ENCODE peak calls at places on chromosomes 5 and 9, in six cellular contexts. Y, V, L, I, X and F are unnamed samples.

GRCh38 chr9:84937086-84937670 is 267.6 kb downstream of the NTRK2 start:
- DNase-seq in I (no peak), Y (no peak), L (no peak), X (no peak), V (no peak), F (peak; percentile 53)

GRCh38 chr5:137072376-137073174 is 426.6 kb downstream of the SPOCK1 start:
- DNase-seq in Y (no peak), L (peak; percentile 49), X (no peak), V (no peak), I (no peak), F (no peak)

GRCh38 chr5:108788142-108788541 is 40.4 kb downstream of the FER start:
- DNase-seq in I (no peak), Y (no peak), V (no peak), L (no peak), X (no peak), F (no peak)

GRCh38 chr9:6226696-6227095 is 11.1 kb downstream of the IL33 start:
- DNase-seq in I (no peak), X (no peak), Y (no peak), L (peak; percentile 93), V (no peak), F (no peak)

GRCh38 chr5:150214289-150214688 is 24.4 kb downstream of the SLC6A7 start:
- DNase-seq in V (peak; percentile 58), Y (no peak), I (no peak), X (no peak), L (no peak), F (no peak)

GRCh38 chr9:19992556-19992955 is 203.7 kb upstream of the SLC24A2 start:
- DNase-seq in X (no peak), Y (no peak), L (no peak), V (no peak), I (no peak), F (no peak)

GRCh38 chr5:207599-207998 is 10.4 kb downstream of the CCDC127 start:
- DNase-seq in V (peak; percentile 60), I (no peak), X (no peak), L (no peak), Y (no peak), F (no peak)

GRCh38 chr9:36008774-36009300 is 27.9 kb upstream of the RECK start:
- DNase-seq in Y (peak; percentile 79), X (peak; percentile 50), I (peak; percentile 74), L (peak; percentile 54), V (peak; percentile 79), F (peak; percentile 44)

GRCh38 chr9:37944671-37945481 is 40.9 kb upstream of the SLC25A51 start:
- DNase-seq in Y (no peak), I (no peak), V (no peak), X (peak; percentile 39), L (no peak), F (peak; percentile 54)

GRCh38 chr5:14440598-14441401 is 140.8 kb upstream of the OTULINL start:
- DNase-seq in V (no peak), L (peak; percentile 84), X (no peak), I (no peak), Y (no peak), F (no peak)

GRCh38 chr5:75460947-75461346 is 50.5 kb downstream of the CERT1 start:
- DNase-seq in Y (no peak), L (no peak), V (no peak), I (no peak), X (no peak), F (no peak)

GRCh38 chr5:912356-913091 is 19.8 kb downstream of the TRIP13 start:
- DNase-seq in I (no peak), L (peak; percentile 51), Y (peak; percentile 98), V (no peak), X (no peak), F (no peak)

GRCh38 chr5:171310816-171311697 is 2.0 kb downstream of the TLX3 start:
- DNase-seq in L (peak; percentile 17), V (no peak), X (no peak), I (no peak), Y (no peak), F (peak; percentile 65)

GRCh38 chr9:104968025-104968982 is 40.3 kb upstream of the ABCA1 start:
- DNase-seq in X (no peak), Y (peak; percentile 86), I (peak; percentile 74), V (peak; percentile 88), L (peak; percentile 86), F (peak; percentile 86)

GRCh38 chr5:149646564-149646963 is 65.3 kb downstream of the ARHGEF37 start:
- DNase-seq in Y (no peak), X (no peak), V (peak; percentile 49), L (no peak), I (no peak), F (no peak)

GRCh38 chr9:135978650-135979461 is 17.7 kb upstream of the UBAC1 start:
- DNase-seq in I (no peak), L (no peak), V (no peak), Y (no peak), X (no peak), F (no peak)

GRCh38 chr5:43648499-43649124 is 45.6 kb downstream of the NNT start:
- DNase-seq in V (no peak), L (no peak), X (no peak), Y (no peak), I (no peak), F (no peak)

GRCh38 chr9:121179930-121180681 is 21.6 kb downstream of the RAB14 start:
- DNase-seq in L (no peak), I (no peak), X (no peak), V (no peak), Y (no peak), F (no peak)

GRCh38 chr5:160486573-160486972 is 64.9 kb downstream of the PTTG1 start:
- DNase-seq in V (no peak), I (no peak), L (no peak), Y (no peak), X (no peak), F (no peak)

GRCh38 chr9:118577121-118577520 is 792.1 kb downstream of the BRINP1 start:
- DNase-seq in V (no peak), X (no peak), Y (peak; percentile 16), L (peak; percentile 77), I (no peak), F (no peak)

GRCh38 chr5:17991775-17992174 is 357.5 kb downstream of the TAF11L14 start:
- DNase-seq in X (no peak), Y (no peak), I (no peak), V (no peak), L (no peak), F (no peak)

GRCh38 chr9:71612889-71613288 is 155.4 kb downstream of the CEMIP2 start:
- DNase-seq in X (no peak), V (no peak), Y (no peak), I (peak; percentile 30), L (no peak), F (no peak)

GRCh38 chr5:135349441-135349840 is 49.6 kb downstream of the MACROH2A1 start:
- DNase-seq in V (no peak), Y (no peak), I (no peak), L (no peak), X (no peak), F (no peak)

GRCh38 chr9:83978992-83979811 is 813 bp downstream of the HNRNPK start:
- DNase-seq in I (peak; percentile 58), V (peak; percentile 49), L (peak; percentile 78), Y (peak; percentile 81), X (peak; percentile 43), F (peak; percentile 78)

GRCh38 chr5:181160144-181160754 is 12.9 kb downstream of the OR2V2 start:
- DNase-seq in X (no peak), I (no peak), V (peak; percentile 94), Y (peak; percentile 84), L (no peak), F (peak; percentile 74)

DNA sequence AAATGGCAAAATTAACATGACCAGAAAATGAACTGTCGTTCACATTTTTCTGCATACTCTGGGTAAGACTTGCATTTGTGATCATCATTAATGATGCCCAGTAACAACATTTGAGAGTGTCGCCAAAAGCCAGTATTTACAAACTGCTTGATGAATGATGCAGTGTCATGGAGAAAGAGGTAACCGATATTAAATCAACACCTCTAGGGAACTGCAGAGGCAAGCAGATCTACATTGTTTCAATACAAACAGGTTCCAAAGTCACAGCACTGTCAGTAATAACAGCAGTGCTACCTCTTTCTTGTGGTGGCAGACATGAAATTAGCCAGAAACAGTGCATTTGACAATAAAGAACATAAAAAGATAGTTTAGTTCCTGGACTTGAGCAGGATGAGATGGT is 456.5 kb downstream of the ARHGEF28 start:
- DNase-seq in V (no peak), X (no peak), I (no peak), L (no peak), Y (no peak), F (no peak)
- TF ChIP-seq JUN in V (no peak), X (no peak), I (no peak), L (no peak), Y (no peak), F (no peak)

DNA sequence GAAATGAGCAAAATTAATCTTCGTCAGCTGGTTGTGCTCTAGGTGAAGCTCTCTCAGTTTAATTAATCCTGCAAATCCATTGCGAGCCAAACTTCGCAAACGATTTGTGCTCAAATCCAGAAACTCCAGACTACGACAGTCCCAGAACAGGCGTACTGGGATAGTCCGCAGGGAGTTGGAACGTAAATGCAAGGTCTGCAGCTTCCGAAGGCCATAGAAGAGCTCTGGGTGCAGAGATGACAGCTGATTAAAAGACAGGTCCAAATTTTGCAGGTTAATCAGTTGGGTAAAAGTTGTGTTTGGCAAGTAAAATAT is 1.3 kb downstream of the LRRTM2 start:
- DNase-seq in X (no peak), Y (no peak), V (no peak), I (no peak), L (no peak), F (no peak)
- TF ChIP-seq JUN in X (no peak), Y (no peak), V (no peak), I (no peak), L (no peak), F (no peak)

GRCh38 chr9:132068604-132069003 is 11.1 kb downstream of the MED27 start:
- DNase-seq in I (no peak), V (no peak), Y (no peak), L (no peak), X (no peak), F (no peak)

GRCh38 chr9:132071847-132072507 is 7.7 kb downstream of the MED27 start:
- DNase-seq in L (no peak), X (no peak), Y (no peak), V (no peak), I (no peak), F (no peak)

GRCh38 chr9:132074736-132075135 is 4.9 kb downstream of the MED27 start:
- DNase-seq in I (no peak), Y (no peak), X (no peak), V (no peak), L (peak; percentile 14), F (no peak)

GRCh38 chr9:132066057-132066456 is 13.6 kb downstream of the MED27 start:
- DNase-seq in I (no peak), V (no peak), Y (no peak), X (no peak), L (no peak), F (no peak)

GRCh38 chr9:132069046-132069898 is 10.4 kb downstream of the MED27 start:
- DNase-seq in I (no peak), L (no peak), V (no peak), Y (no peak), X (no peak), F (no peak)
- TF ChIP-seq JUN in I (no peak), L (no peak), V (no peak), Y (no peak), X (no peak), F (no peak)

DNA sequence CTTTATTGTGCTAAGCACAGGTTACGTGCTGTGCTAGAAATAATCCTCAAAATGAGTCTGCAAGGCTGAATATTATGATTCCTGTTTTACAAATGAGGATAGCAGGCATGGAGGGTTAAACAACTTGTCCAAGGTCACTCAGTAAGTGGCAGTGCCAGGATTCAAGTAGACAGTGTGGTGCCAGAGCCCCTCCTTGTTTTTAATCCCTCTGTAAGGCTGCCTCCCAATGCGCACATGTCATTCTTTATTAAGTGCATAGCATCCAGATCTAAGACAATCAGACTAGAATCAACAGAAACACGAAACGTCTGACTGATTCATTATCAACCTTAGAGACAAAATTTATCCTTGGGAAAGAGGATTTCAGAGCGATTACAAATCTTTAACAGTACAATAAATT is 199.6 kb downstream of the SMARCA2 start:
- DNase-seq in I (no peak), X (no peak), V (no peak), Y (no peak), L (no peak), F (no peak)
- TF ChIP-seq JUN in I (no peak), X (no peak), V (no peak), Y (no peak), L (no peak), F (no peak)